ENCODE peak calls at places on chromosomes 5 and 9, in five cellular contexts. E, Q, B, K and G are unnamed samples. For H3K36me3, the result is how much of the 10 kb centered on the place peaks cover.

GRCh38 chr5:111820072-111820471 is 63.1 kb upstream of the NREP start:
- DNase-seq in Q (no peak), K (no peak), E (no peak), B (no peak), G (no peak)

GRCh38 chr5:160287378-160288051 is 24.8 kb downstream of the CCNJL start:
- DNase-seq in E (no peak), B (peak), Q (no peak), K (peak), G (peak)

GRCh38 chr5:79560774-79561524 is 47.0 kb upstream of the HOMER1 start:
- DNase-seq in Q (peak), K (no peak), E (no peak), B (no peak), G (no peak)

GRCh38 chr9:78671785-78672184 is 374.9 kb downstream of the PSAT1 start:
- DNase-seq in B (no peak), K (no peak), E (no peak), Q (no peak), G (no peak)

GRCh38 chr5:175444060-175444904 is at the start of gene DRD1:
- DNase-seq in Q (peak), E (no peak), B (peak), K (no peak), G (peak)

GRCh38 chr9:95102572-95102971 is 214.9 kb downstream of the FANCC start:
- DNase-seq in Q (no peak), E (no peak), B (no peak), K (no peak), G (no peak)

GRCh38 chr5:172090976-172091547 is 84.6 kb upstream of the FBXW11 start:
- DNase-seq in Q (no peak), E (no peak), B (peak), K (no peak), G (no peak)

GRCh38 chr9:80699551-80699998 is 989.8 kb downstream of the TLE1 start:
- DNase-seq in B (no peak), Q (peak), K (peak), E (no peak), G (no peak)

GRCh38 chr5:43658499-43658898 is 55.5 kb downstream of the NNT start:
- DNase-seq in B (no peak), Q (peak), E (no peak), K (peak), G (no peak)

GRCh38 chr5:62093981-62094380 is 212.0 kb upstream of the KIF2A start:
- DNase-seq in E (no peak), K (peak), Q (peak), B (no peak), G (no peak)

GRCh38 chr9:129208191-129209091 is 30.4 kb upstream of the IER5L start:
- DNase-seq in B (no peak), Q (no peak), K (no peak), E (no peak), G (no peak)

GRCh38 chr5:172868436-172868923 is 34.4 kb downstream of the ERGIC1 start:
- DNase-seq in K (peak), B (no peak), Q (peak), E (peak), G (no peak)

GRCh38 chr5:69217154-69217731 is 17.4 kb upstream of the CDK7 start:
- DNase-seq in B (no peak), K (no peak), Q (no peak), E (no peak), G (no peak)

GRCh38 chr9:36166150-36166927 is 2.8 kb upstream of the CCIN start:
- DNase-seq in Q (peak), K (peak), E (peak), B (peak), G (peak)

GRCh38 chr9:97573482-97574073 is 59.6 kb downstream of the TSTD2 start:
- DNase-seq in E (peak), K (no peak), B (no peak), Q (peak), G (peak)

DNA sequence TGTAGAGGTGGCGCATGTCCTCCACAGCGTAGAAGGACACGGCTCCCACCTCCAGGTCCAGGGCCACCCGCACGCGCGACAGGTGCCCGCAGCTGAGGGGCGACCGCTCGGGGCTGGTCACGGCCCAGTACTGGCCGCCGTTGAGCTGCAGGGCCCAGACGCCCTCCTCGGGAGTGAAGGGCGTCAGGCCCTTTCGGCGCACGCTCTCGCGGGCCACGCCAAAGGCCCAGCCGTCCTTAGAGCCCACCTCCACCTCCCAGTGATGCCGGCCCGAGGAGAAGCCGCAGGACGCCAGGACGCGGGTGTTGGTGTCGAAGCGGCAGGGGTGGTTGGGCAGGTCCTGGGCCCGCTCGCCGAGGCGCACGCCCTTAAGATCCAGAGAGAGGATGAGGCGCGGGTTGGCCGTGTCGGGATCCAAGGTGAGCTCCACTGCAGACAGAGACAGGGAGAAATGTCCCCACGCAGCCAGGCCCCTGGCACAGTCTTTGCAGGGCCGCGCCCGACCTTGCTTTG is 9.7 kb downstream of the TRIM7 start:
- DNase-seq in B (peak), K (no peak), Q (no peak), E (no peak), G (no peak)
- H3K4me3 ChIP-seq in B (no peak), K (no peak), Q (no peak), E (no peak), G (no peak)

DNA sequence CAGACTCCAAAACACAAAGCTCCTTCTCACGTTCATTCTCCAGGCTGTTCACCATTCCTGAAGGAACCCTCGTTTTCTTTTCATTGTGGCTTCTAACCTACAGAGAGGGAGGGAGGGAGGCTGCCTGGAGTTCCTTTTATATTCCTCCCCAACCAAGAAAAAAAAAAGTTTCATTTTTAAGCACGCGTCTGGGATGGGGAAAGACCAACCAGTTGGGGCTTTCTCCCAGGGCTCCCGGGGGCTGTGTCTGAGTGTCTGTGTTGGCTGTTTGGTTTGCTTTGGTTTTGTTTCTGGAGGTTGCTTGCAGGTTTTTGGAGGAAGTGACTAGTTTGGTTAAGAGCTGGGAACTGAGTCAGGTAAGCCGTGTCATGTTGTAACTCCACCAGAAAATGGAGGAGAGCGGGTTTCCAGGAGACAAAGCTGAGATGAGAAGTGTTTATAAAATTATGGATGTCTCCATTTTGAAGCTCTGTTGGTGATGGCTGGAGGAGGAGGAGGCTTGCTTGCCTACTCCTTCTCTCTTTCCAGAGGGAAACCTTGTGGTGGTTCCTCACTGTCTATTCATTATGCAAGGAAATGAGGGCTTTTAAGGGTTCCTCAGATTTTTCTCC is 1.7 kb downstream of the ZNF462 start:
- DNase-seq in Q (peak), B (no peak), E (no peak), K (peak), G (no peak)
- H3K27ac ChIP-seq in Q (peak), B (peak), E (no peak), K (peak), G (peak)

GRCh38 chr9:86315088-86315487 is 32.8 kb upstream of the ISCA1 start:
- DNase-seq in E (no peak), K (no peak), B (no peak), Q (no peak), G (no peak)
- H3K36me3 ChIP-seq in E (under half), K (half or more), B (under half), Q (under half), G (half or more)

GRCh38 chr9:19551124-19551929 is 142.5 kb downstream of the ACER2 start:
- DNase-seq in K (no peak), E (no peak), Q (peak), B (no peak), G (no peak)
- H3K4me3 ChIP-seq in K (no peak), E (no peak), Q (peak), B (no peak), G (peak)